ENCODE peak calls at places on chromosome X, in four cellular contexts. One of them, this sample, is unnamed.

GRCh38 chrX:115330498-115331138 is 41.1 kb downstream of the LUZP4 start:
- DNase-seq in foreskin keratinocyte: peak; percentile 20
- DNase-seq in colonic mucosa: peak; percentile 28
- DNase-seq in neuronal stem cell: no peak
- DNase-seq in this sample: no peak

GRCh38 chrX:36983831-36984230 is 24.3 kb upstream of the FAM47C start:
- DNase-seq in foreskin keratinocyte: no peak
- DNase-seq in colonic mucosa: no peak
- DNase-seq in neuronal stem cell: no peak
- DNase-seq in this sample: no peak

GRCh38 chrX:106917830-106918500 is 2.2 kb upstream of the CLDN2 start:
- DNase-seq in foreskin keratinocyte: peak; percentile 81
- DNase-seq in colonic mucosa: no peak
- DNase-seq in neuronal stem cell: no peak
- DNase-seq in this sample: peak; percentile 39

GRCh38 chrX:119895843-119896326 is at the start of gene AKAP14:
- DNase-seq in foreskin keratinocyte: no peak
- DNase-seq in colonic mucosa: no peak
- DNase-seq in neuronal stem cell: no peak
- DNase-seq in this sample: no peak

GRCh38 chrX:65596270-65596669 is 61.7 kb upstream of the LAS1L start:
- DNase-seq in foreskin keratinocyte: peak; percentile 34
- DNase-seq in colonic mucosa: no peak
- DNase-seq in neuronal stem cell: no peak
- DNase-seq in this sample: no peak

GRCh38 chrX:37420179-37420578 is 71.0 kb downstream of the PRRG1 start:
- DNase-seq in foreskin keratinocyte: peak; percentile 9
- DNase-seq in colonic mucosa: no peak
- DNase-seq in neuronal stem cell: no peak
- DNase-seq in this sample: no peak

GRCh38 chrX:110852180-110852579 is 56.6 kb upstream of the CHRDL1 start:
- DNase-seq in foreskin keratinocyte: no peak
- DNase-seq in colonic mucosa: no peak
- DNase-seq in neuronal stem cell: no peak
- DNase-seq in this sample: no peak

GRCh38 chrX:11733614-11734013 is 24.4 kb upstream of the MSL3 start:
- DNase-seq in foreskin keratinocyte: no peak
- DNase-seq in colonic mucosa: no peak
- DNase-seq in neuronal stem cell: no peak
- DNase-seq in this sample: no peak

GRCh38 chrX:135572436-135572835 is 52.0 kb downstream of the INTS6L start:
- DNase-seq in foreskin keratinocyte: no peak
- DNase-seq in colonic mucosa: no peak
- DNase-seq in neuronal stem cell: no peak
- DNase-seq in this sample: no peak

GRCh38 chrX:118507766-118508165 is 12.2 kb downstream of the DOCK11 start:
- DNase-seq in foreskin keratinocyte: no peak
- DNase-seq in colonic mucosa: no peak
- DNase-seq in neuronal stem cell: no peak
- DNase-seq in this sample: no peak

GRCh38 chrX:115592997-115593734 is 32.2 kb downstream of the PLS3 start:
- DNase-seq in foreskin keratinocyte: peak; percentile 76
- DNase-seq in colonic mucosa: no peak
- DNase-seq in neuronal stem cell: no peak
- DNase-seq in this sample: no peak

GRCh38 chrX:69496143-69496542 is 8.0 kb upstream of the NALF2 start:
- DNase-seq in foreskin keratinocyte: no peak
- DNase-seq in colonic mucosa: no peak
- DNase-seq in neuronal stem cell: no peak
- DNase-seq in this sample: no peak

GRCh38 chrX:66074920-66075879 is 35.3 kb upstream of the VSIG4 start:
- DNase-seq in foreskin keratinocyte: no peak
- DNase-seq in colonic mucosa: peak; percentile 23
- DNase-seq in neuronal stem cell: no peak
- DNase-seq in this sample: no peak

GRCh38 chrX:40484408-40485091 is 96.2 kb upstream of the ATP6AP2 start:
- DNase-seq in foreskin keratinocyte: no peak
- DNase-seq in colonic mucosa: no peak
- DNase-seq in neuronal stem cell: no peak
- DNase-seq in this sample: no peak

GRCh38 chrX:72020204-72020603 is 109.6 kb downstream of the NHSL2 start:
- DNase-seq in foreskin keratinocyte: no peak
- DNase-seq in colonic mucosa: peak; percentile 19
- DNase-seq in neuronal stem cell: no peak
- DNase-seq in this sample: no peak

GRCh38 chrX:24248042-24248441 is 65.8 kb downstream of the SUPT20HL2 start:
- DNase-seq in foreskin keratinocyte: no peak
- DNase-seq in colonic mucosa: no peak
- DNase-seq in neuronal stem cell: no peak
- DNase-seq in this sample: no peak

GRCh38 chrX:148507413-148507812 is 7.0 kb downstream of the AFF2 start:
- DNase-seq in foreskin keratinocyte: no peak
- DNase-seq in colonic mucosa: no peak
- DNase-seq in neuronal stem cell: no peak
- DNase-seq in this sample: no peak

GRCh38 chrX:98607739-98608138 is 1724.0 kb downstream of the RPA4 start:
- DNase-seq in foreskin keratinocyte: no peak
- DNase-seq in colonic mucosa: no peak
- DNase-seq in neuronal stem cell: no peak
- DNase-seq in this sample: no peak

GRCh38 chrX:56783450-56783831 is 54.4 kb downstream of the NBDY start:
- DNase-seq in foreskin keratinocyte: no peak
- DNase-seq in colonic mucosa: peak; percentile 87
- DNase-seq in neuronal stem cell: no peak
- DNase-seq in this sample: no peak

GRCh38 chrX:24023972-24024664 is 2.9 kb downstream of the KLHL15 start:
- DNase-seq in foreskin keratinocyte: peak; percentile 17
- DNase-seq in colonic mucosa: no peak
- DNase-seq in neuronal stem cell: no peak
- DNase-seq in this sample: no peak

GRCh38 chrX:69262036-69262905 is 97.0 kb upstream of the PJA1 start:
- DNase-seq in foreskin keratinocyte: peak; percentile 11
- DNase-seq in colonic mucosa: no peak
- DNase-seq in neuronal stem cell: no peak
- DNase-seq in this sample: no peak

GRCh38 chrX:11908371-11908770 is 150.3 kb downstream of the MSL3 start:
- DNase-seq in foreskin keratinocyte: peak; percentile 13
- DNase-seq in colonic mucosa: no peak
- DNase-seq in neuronal stem cell: no peak
- DNase-seq in this sample: no peak

GRCh38 chrX:150982786-150983525 is at the start of gene HMGB3:
- DNase-seq in foreskin keratinocyte: peak; percentile 82
- DNase-seq in colonic mucosa: peak; percentile 89
- DNase-seq in neuronal stem cell: peak; percentile 90
- DNase-seq in this sample: peak; percentile 64

GRCh38 chrX:150982235-150982785 is 825 bp upstream of the HMGB3 start:
- DNase-seq in foreskin keratinocyte: no peak
- DNase-seq in colonic mucosa: no peak
- DNase-seq in neuronal stem cell: no peak
- DNase-seq in this sample: no peak

GRCh38 chrX:150980711-150981110 is 2.4 kb upstream of the HMGB3 start:
- DNase-seq in foreskin keratinocyte: no peak
- DNase-seq in colonic mucosa: no peak
- DNase-seq in neuronal stem cell: no peak
- DNase-seq in this sample: no peak

GRCh38 chrX:150984164-150984824 is 1.2 kb downstream of the HMGB3 start:
- DNase-seq in foreskin keratinocyte: no peak
- DNase-seq in colonic mucosa: no peak
- DNase-seq in neuronal stem cell: peak; percentile 14
- DNase-seq in this sample: no peak

GRCh38 chrX:150983526-150984163 is 510 bp downstream of the HMGB3 start:
- DNase-seq in foreskin keratinocyte: no peak
- DNase-seq in colonic mucosa: no peak
- DNase-seq in neuronal stem cell: no peak
- DNase-seq in this sample: no peak
- H3K27ac ChIP-seq in foreskin keratinocyte: peak overlapping the region; percentile 64
- H3K27ac ChIP-seq in colonic mucosa: peak overlapping the region; percentile 61
- H3K27ac ChIP-seq in neuronal stem cell: peak overlapping the region; percentile 69
- H3K27ac ChIP-seq in this sample: peak overlapping the region; percentile 67

DNA sequence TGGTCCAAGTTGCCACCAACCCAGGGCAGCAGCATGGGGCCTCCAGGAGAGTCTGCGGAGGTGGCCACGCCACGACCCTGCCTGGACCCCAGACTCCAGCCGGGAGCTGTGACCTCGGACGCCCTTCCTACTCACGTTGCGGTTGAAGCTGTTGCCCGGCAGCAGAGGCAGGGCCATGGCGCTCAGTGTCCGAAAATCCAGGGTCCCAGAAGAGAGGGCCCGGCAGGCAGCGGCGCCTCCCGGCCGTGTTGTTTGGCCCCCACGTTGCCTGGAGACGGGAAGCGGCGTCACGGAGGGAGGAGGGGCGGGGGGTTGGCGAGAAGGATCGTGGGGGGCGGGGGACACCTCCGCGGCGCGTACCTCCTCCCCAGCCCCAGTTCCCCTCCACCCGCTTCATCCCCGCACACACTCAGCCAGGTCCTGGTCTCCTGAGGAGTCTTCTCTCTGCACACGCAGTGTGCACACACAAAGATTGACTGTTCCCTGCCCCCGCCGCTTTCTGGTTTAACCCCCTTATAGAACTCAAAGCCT is at the start of gene EFHC2:
- DNase-seq in foreskin keratinocyte: no peak
- DNase-seq in colonic mucosa: no peak
- DNase-seq in neuronal stem cell: no peak
- DNase-seq in this sample: no peak
- H3K27ac ChIP-seq in foreskin keratinocyte: no peak within 1 kb of the TSS
- H3K27ac ChIP-seq in colonic mucosa: no peak within 1 kb of the TSS
- H3K27ac ChIP-seq in neuronal stem cell: no peak within 1 kb of the TSS
- H3K27ac ChIP-seq in this sample: no peak within 1 kb of the TSS

GRCh38 chrX:16882188-16882587 is 12.0 kb upstream of the RBBP7 start:
- DNase-seq in foreskin keratinocyte: peak; percentile 8
- DNase-seq in colonic mucosa: peak; percentile 41
- DNase-seq in neuronal stem cell: no peak
- DNase-seq in this sample: no peak
- H3K27ac ChIP-seq in foreskin keratinocyte: no peak overlapping the region
- H3K27ac ChIP-seq in colonic mucosa: peak overlapping the region; percentile 57
- H3K27ac ChIP-seq in neuronal stem cell: no peak overlapping the region
- H3K27ac ChIP-seq in this sample: peak overlapping the region; percentile 48

DNA sequence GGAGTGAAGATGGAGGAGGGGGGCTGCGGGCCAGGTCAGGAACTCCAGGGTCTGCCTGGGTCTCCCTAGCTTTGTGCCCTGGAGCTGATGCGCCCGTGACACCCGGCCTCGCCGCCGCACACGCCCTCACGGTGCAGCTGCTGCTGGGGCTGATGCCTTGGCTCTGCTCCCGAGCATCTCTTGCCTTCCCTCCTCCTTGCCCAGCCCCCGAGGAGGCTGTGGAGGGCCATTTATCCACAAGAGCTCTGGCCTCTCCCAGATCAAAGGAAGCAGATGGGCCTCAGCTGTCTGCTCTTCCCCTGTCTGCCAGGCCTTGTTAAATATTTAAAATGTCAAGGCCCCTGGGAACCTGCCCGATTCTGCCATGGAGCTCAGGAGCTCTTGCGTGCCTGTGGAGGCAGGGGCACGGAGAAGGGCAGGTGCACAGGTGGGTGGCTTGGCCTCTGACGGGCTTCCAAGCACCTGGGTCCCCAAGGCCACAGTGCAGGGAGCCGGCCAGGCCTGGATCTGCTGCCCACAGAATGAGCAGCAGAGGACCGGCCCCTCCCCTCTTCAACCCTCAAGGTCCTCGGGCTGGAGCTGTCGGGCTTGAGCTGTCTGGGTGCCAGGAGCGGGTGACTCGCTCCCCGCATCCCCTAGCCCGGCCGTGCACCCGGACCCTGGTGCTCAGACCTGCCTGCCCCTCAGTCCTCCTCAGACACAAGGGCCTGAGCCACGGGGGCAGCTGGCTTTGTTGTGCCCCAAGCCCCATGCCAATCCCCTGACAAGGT is 20.3 kb downstream of the ATP2B3 start:
- DNase-seq in foreskin keratinocyte: no peak
- DNase-seq in colonic mucosa: no peak
- DNase-seq in neuronal stem cell: no peak
- DNase-seq in this sample: no peak
- H3K27ac ChIP-seq in foreskin keratinocyte: no peak overlapping the region
- H3K27ac ChIP-seq in colonic mucosa: no peak overlapping the region
- H3K27ac ChIP-seq in neuronal stem cell: no peak overlapping the region
- H3K27ac ChIP-seq in this sample: no peak overlapping the region

GRCh38 chrX:21758488-21758887 is 572 bp upstream of the SMPX start:
- DNase-seq in foreskin keratinocyte: no peak
- DNase-seq in colonic mucosa: no peak
- DNase-seq in neuronal stem cell: no peak
- DNase-seq in this sample: no peak
- H3K27ac ChIP-seq in foreskin keratinocyte: no peak overlapping the region
- H3K27ac ChIP-seq in colonic mucosa: no peak overlapping the region
- H3K27ac ChIP-seq in neuronal stem cell: no peak overlapping the region
- H3K27ac ChIP-seq in this sample: no peak overlapping the region

GRCh38 chrX:155070663-155070974 is 317 bp downstream of the CMC4 start:
- DNase-seq in foreskin keratinocyte: peak; percentile 19
- DNase-seq in colonic mucosa: peak; percentile 29
- DNase-seq in neuronal stem cell: no peak
- DNase-seq in this sample: no peak

GRCh38 chrX:155070038-155070437 is 898 bp downstream of the CMC4 start:
- DNase-seq in foreskin keratinocyte: no peak
- DNase-seq in colonic mucosa: no peak
- DNase-seq in neuronal stem cell: no peak
- DNase-seq in this sample: no peak

GRCh38 chrX:155069414-155069813 is 1.5 kb downstream of the CMC4 start:
- DNase-seq in foreskin keratinocyte: no peak
- DNase-seq in colonic mucosa: no peak
- DNase-seq in neuronal stem cell: no peak
- DNase-seq in this sample: no peak

GRCh38 chrX:155071694-155072215 is 447 bp downstream of the BRCC3 start:
- DNase-seq in foreskin keratinocyte: no peak
- DNase-seq in colonic mucosa: peak; percentile 33
- DNase-seq in neuronal stem cell: no peak
- DNase-seq in this sample: no peak

DNA sequence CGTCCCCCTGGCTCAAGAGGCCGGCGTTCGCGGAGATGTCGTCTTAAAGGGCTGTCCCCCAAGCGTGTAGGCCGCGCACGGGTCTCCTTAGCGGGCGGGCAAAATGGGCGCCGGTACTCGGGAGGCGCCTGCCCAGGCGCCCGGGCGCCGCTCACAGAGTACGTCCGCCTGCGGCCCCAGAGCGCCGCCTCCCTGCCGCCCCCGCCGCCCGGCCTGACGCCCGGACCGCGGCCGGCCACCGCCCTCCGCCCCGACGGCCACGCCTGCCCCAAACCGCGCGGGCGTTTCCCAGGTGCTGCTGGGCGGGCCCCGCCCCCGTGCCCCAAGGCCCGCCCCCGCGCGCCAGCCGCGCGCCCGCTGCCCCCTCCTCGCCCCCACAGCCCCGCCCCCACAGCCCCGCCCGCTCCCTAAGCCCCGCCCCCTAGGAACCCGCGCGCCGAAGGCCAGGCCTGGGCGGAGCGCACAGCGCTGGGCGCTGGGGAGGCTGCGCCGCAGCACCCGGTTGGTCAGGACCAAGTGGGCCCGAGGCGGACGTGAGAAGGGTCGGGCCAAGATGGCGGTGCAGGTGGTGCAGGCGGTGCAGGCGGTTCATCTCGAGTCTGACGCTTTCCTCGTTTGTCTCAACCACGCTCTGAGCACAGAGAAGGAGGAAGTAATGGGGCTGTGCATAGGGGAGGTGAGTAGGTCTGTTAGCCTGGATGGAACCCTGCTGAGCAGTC is at the start of the genes BRCC3, CMC4 and MTCP1:
- DNase-seq in foreskin keratinocyte: peak; percentile 45
- DNase-seq in colonic mucosa: peak; percentile 83
- DNase-seq in neuronal stem cell: peak; percentile 60
- DNase-seq in this sample: no peak
- H3K27ac ChIP-seq in foreskin keratinocyte: peak within 1 kb of the TSS; percentile 88
- H3K27ac ChIP-seq in colonic mucosa: peak within 1 kb of the TSS; percentile 78
- H3K27ac ChIP-seq in neuronal stem cell: peak within 1 kb of the TSS; percentile 67
- H3K27ac ChIP-seq in this sample: peak within 1 kb of the TSS; percentile 61

This sample was measured in epithelial cell of prostate.